ENCODE peak calls at places on chromosome 19, in eight cellular contexts. B is breast epithelium, I is GM20000, N is mesendoderm, S is Peyer's patch, Q is stromal cell of bone marrow, G is activated B cell treated with CpG ODN at 0.5 μM for 24 hours, Z is heart right ventricle. X is an unnamed sample.
A peak's percentile ranks its signal among the peaks of the same experiment; 100 is the strongest.

GRCh38 chr19:49364083-49364687 is 508 bp downstream of the DKKL1 start:
- DNase-seq in Z (peak; percentile 24), S (no peak), B (no peak), Q (no peak), I (no peak), N (no peak), G (no peak), X (no peak)

GRCh38 chr19:1392407-1392806 is 8.7 kb downstream of the NDUFS7 start:
- DNase-seq in S (no peak), Q (no peak), I (no peak), B (no peak), G (no peak), Z (no peak), N (no peak), X (no peak)

GRCh38 chr19:51546650-51547396 is 15.4 kb upstream of the SIGLEC6 start:
- DNase-seq in N (no peak), I (no peak), B (no peak), Z (no peak), G (no peak), S (no peak), Q (peak; percentile 2), X (no peak)

GRCh38 chr19:52590728-52591127 is 20.6 kb downstream of the ZNF701 start:
- DNase-seq in B (no peak), G (no peak), Q (no peak), I (no peak), S (no peak), Z (no peak), N (peak; percentile 32), X (no peak)

GRCh38 chr19:3849092-3849491 is 19.7 kb downstream of the ZFR2 start:
- DNase-seq in S (peak; percentile 62), G (no peak), Z (no peak), Q (no peak), N (peak; percentile 61), B (no peak), I (no peak), X (peak; percentile 22)

GRCh38 chr19:45370410-45371204 is at the start of gene ERCC2:
- DNase-seq in N (peak; percentile 99), G (peak; percentile 98), Q (peak; percentile 97), I (peak; percentile 100), Z (peak; percentile 99), S (peak; percentile 99), B (peak; percentile 99), X (peak; percentile 99)

GRCh38 chr19:45477216-45477615 is 9.4 kb downstream of the FOSB start:
- DNase-seq in G (no peak), Q (no peak), N (no peak), B (no peak), Z (no peak), I (no peak), S (no peak), X (no peak)

GRCh38 chr19:49538643-49539042 is 10.8 kb downstream of the RCN3 start:
- DNase-seq in I (no peak), Q (no peak), Z (no peak), S (no peak), N (no peak), G (no peak), B (no peak), X (no peak)

GRCh38 chr19:3873151-3873550 is 4.3 kb upstream of the ZFR2 start:
- DNase-seq in Z (no peak), S (no peak), Q (no peak), B (no peak), G (no peak), N (no peak), I (no peak), X (no peak)

GRCh38 chr19:35718345-35719041 is 690 bp downstream of the KMT2B start:
- DNase-seq in N (peak; percentile 28), I (peak; percentile 77), B (no peak), Z (peak; percentile 49), Q (no peak), G (no peak), S (peak; percentile 64), X (peak; percentile 49)

GRCh38 chr19:34982275-34982674 is 17.8 kb upstream of the GRAMD1A start:
- DNase-seq in I (no peak), N (no peak), B (no peak), Z (no peak), S (no peak), Q (no peak), G (no peak), X (no peak)

GRCh38 chr19:6494438-6495036 is 7.6 kb downstream of the TUBB4A start:
- DNase-seq in N (no peak), Q (no peak), G (no peak), Z (no peak), B (no peak), I (no peak), S (no peak), X (no peak)

GRCh38 chr19:29247051-29247450 is 34.1 kb upstream of the UQCRFS1 start:
- DNase-seq in B (no peak), Z (no peak), Q (no peak), N (no peak), I (no peak), G (no peak), S (no peak), X (no peak)

GRCh38 chr19:5691930-5692784 is 2.1 kb downstream of the RPL36 start:
- DNase-seq in G (no peak), B (no peak), S (no peak), Z (peak; percentile 26), I (no peak), Q (no peak), N (no peak), X (no peak)

GRCh38 chr19:6222884-6223283 is 56.9 kb downstream of the MLLT1 start:
- DNase-seq in N (no peak), G (no peak), Q (no peak), I (no peak), S (no peak), B (no peak), Z (no peak), X (no peak)

GRCh38 chr19:33905937-33906577 is 109.4 kb downstream of the KCTD15 start:
- DNase-seq in Z (peak; percentile 80), Q (no peak), N (peak; percentile 92), B (peak; percentile 73), G (peak; percentile 16), S (peak; percentile 74), I (peak; percentile 59), X (peak; percentile 85)

GRCh38 chr19:49688531-49689132 is 762 bp upstream of the ADM5 start:
- DNase-seq in I (no peak), B (no peak), Q (no peak), N (no peak), Z (no peak), G (no peak), S (no peak), X (no peak)

GRCh38 chr19:19399733-19400438 is 5.6 kb upstream of the GATAD2A start:
- DNase-seq in Q (no peak), G (no peak), B (no peak), S (no peak), I (no peak), N (no peak), Z (no peak), X (no peak)

GRCh38 chr19:3365447-3366103 is 808 bp upstream of the NFIC start:
- DNase-seq in Q (no peak), N (peak; percentile 24), G (no peak), S (peak; percentile 70), B (peak; percentile 75), Z (peak; percentile 61), I (no peak), X (peak; percentile 66)

GRCh38 chr19:16066611-16067104 is 9.6 kb upstream of the TPM4 start:
- DNase-seq in Z (no peak), N (no peak), G (no peak), Q (no peak), S (peak; percentile 83), B (no peak), I (peak; percentile 77), X (peak; percentile 81)

GRCh38 chr19:38105574-38105973 is 118.4 kb downstream of the DPF1 start:
- DNase-seq in Q (no peak), B (no peak), I (no peak), G (no peak), S (no peak), N (no peak), Z (no peak), X (no peak)

GRCh38 chr19:40423938-40424337 is 1.9 kb downstream of the SERTAD1 start:
- DNase-seq in G (no peak), Z (no peak), Q (no peak), S (no peak), N (no peak), I (no peak), B (no peak), X (no peak)

GRCh38 chr19:7856679-7857663 is 17.2 kb downstream of the PRR36 start:
- DNase-seq in N (no peak), B (no peak), Q (no peak), I (no peak), G (no peak), Z (no peak), S (no peak), X (no peak)

X was measured in transverse colon.